ENCODE peak calls at places on chromosomes 7 and 10, in five cellular contexts. One of them, this sample, is unnamed.

GRCh38 chr7:12990440-12990839 is 303.0 kb downstream of the ARL4A start:
- DNase-seq in GM23338: no peak
- DNase-seq in colonic mucosa: no peak
- DNase-seq in uterus: no peak
- DNase-seq in A673: no peak
- DNase-seq in this sample: no peak

GRCh38 chr7:27661776-27662489 is 750 bp downstream of the HIBADH start:
- DNase-seq in GM23338: peak
- DNase-seq in colonic mucosa: no peak
- DNase-seq in uterus: peak
- DNase-seq in A673: peak
- DNase-seq in this sample: no peak

GRCh38 chr7:92806496-92806895 is 29.9 kb downstream of the CDK6 start:
- DNase-seq in GM23338: no peak
- DNase-seq in colonic mucosa: no peak
- DNase-seq in uterus: no peak
- DNase-seq in A673: no peak
- DNase-seq in this sample: no peak

GRCh38 chr10:128113026-128113425 is 13.2 kb downstream of the MKI67 start:
- DNase-seq in GM23338: no peak
- DNase-seq in colonic mucosa: no peak
- DNase-seq in uterus: no peak
- DNase-seq in A673: no peak
- DNase-seq in this sample: no peak

GRCh38 chr10:94630017-94630688 is 53.4 kb upstream of the CYP2C18 start:
- DNase-seq in GM23338: peak
- DNase-seq in colonic mucosa: no peak
- DNase-seq in uterus: no peak
- DNase-seq in A673: peak
- DNase-seq in this sample: no peak

GRCh38 chr10:52056296-52056695 is 257.8 kb upstream of the DKK1 start:
- DNase-seq in GM23338: no peak
- DNase-seq in colonic mucosa: no peak
- DNase-seq in uterus: no peak
- DNase-seq in A673: peak
- DNase-seq in this sample: no peak

GRCh38 chr10:69716711-69717560 is 84.8 kb upstream of the COL13A1 start:
- DNase-seq in GM23338: peak
- DNase-seq in colonic mucosa: peak
- DNase-seq in uterus: no peak
- DNase-seq in A673: peak
- DNase-seq in this sample: no peak

GRCh38 chr10:86960003-86960862 is 1.8 kb downstream of the SNCG start:
- DNase-seq in GM23338: peak
- DNase-seq in colonic mucosa: peak
- DNase-seq in uterus: peak
- DNase-seq in A673: peak
- DNase-seq in this sample: peak

GRCh38 chr7:92281031-92281430 is 35.3 kb downstream of the ANKIB1 start:
- DNase-seq in GM23338: no peak
- DNase-seq in colonic mucosa: no peak
- DNase-seq in uterus: no peak
- DNase-seq in A673: no peak
- DNase-seq in this sample: no peak

GRCh38 chr10:45555789-45556188 is 116.8 kb downstream of the ZFAND4 start:
- DNase-seq in GM23338: no peak
- DNase-seq in colonic mucosa: no peak
- DNase-seq in uterus: no peak
- DNase-seq in A673: no peak
- DNase-seq in this sample: no peak

GRCh38 chr7:87447251-87447650 is 28.2 kb downstream of the ABCB4 start:
- DNase-seq in GM23338: no peak
- DNase-seq in colonic mucosa: no peak
- DNase-seq in uterus: no peak
- DNase-seq in A673: no peak
- DNase-seq in this sample: no peak

GRCh38 chr7:84757756-84758155 is 429.1 kb downstream of the SEMA3D start:
- DNase-seq in GM23338: no peak
- DNase-seq in colonic mucosa: no peak
- DNase-seq in uterus: no peak
- DNase-seq in A673: no peak
- DNase-seq in this sample: no peak

GRCh38 chr7:100157334-100158228 is 942 bp downstream of the TRAPPC14 start:
- DNase-seq in GM23338: peak
- DNase-seq in colonic mucosa: no peak
- DNase-seq in uterus: peak
- DNase-seq in A673: no peak
- DNase-seq in this sample: no peak

GRCh38 chr7:154928136-154929005 is 74.6 kb downstream of the PAXIP1 start:
- DNase-seq in GM23338: peak
- DNase-seq in colonic mucosa: peak
- DNase-seq in uterus: peak
- DNase-seq in A673: peak
- DNase-seq in this sample: no peak

GRCh38 chr7:73809454-73810090 is 21.2 kb upstream of the CLDN4 start:
- DNase-seq in GM23338: no peak
- DNase-seq in colonic mucosa: peak
- DNase-seq in uterus: no peak
- DNase-seq in A673: no peak
- DNase-seq in this sample: no peak

GRCh38 chr10:130809181-130809580 is 502.3 kb downstream of the TCERG1L start:
- DNase-seq in GM23338: no peak
- DNase-seq in colonic mucosa: no peak
- DNase-seq in uterus: no peak
- DNase-seq in A673: no peak
- DNase-seq in this sample: no peak

GRCh38 chr7:2510909-2511768 is 8.4 kb upstream of the LFNG start:
- DNase-seq in GM23338: no peak
- DNase-seq in colonic mucosa: peak
- DNase-seq in uterus: no peak
- DNase-seq in A673: no peak
- DNase-seq in this sample: peak

GRCh38 chr7:123643495-123644428 is 11.9 kb upstream of the LMOD2 start:
- DNase-seq in GM23338: peak
- DNase-seq in colonic mucosa: no peak
- DNase-seq in uterus: no peak
- DNase-seq in A673: peak
- DNase-seq in this sample: no peak

GRCh38 chr10:124205432-124205831 is 112.0 kb upstream of the CHST15 start:
- DNase-seq in GM23338: no peak
- DNase-seq in colonic mucosa: no peak
- DNase-seq in uterus: no peak
- DNase-seq in A673: no peak
- DNase-seq in this sample: no peak

GRCh38 chr7:107939472-107940145 is 48.6 kb downstream of the DLD start:
- DNase-seq in GM23338: no peak
- DNase-seq in colonic mucosa: no peak
- DNase-seq in uterus: peak
- DNase-seq in A673: peak
- DNase-seq in this sample: no peak

GRCh38 chr7:99493823-99494222 is 6.3 kb downstream of the ZNF394 start:
- DNase-seq in GM23338: no peak
- DNase-seq in colonic mucosa: no peak
- DNase-seq in uterus: no peak
- DNase-seq in A673: no peak
- DNase-seq in this sample: no peak

GRCh38 chr7:124713086-124713485 is 52.5 kb downstream of the GPR37 start:
- DNase-seq in GM23338: peak
- DNase-seq in colonic mucosa: no peak
- DNase-seq in uterus: no peak
- DNase-seq in A673: peak
- DNase-seq in this sample: no peak

GRCh38 chr7:124716894-124717293 is 48.7 kb downstream of the GPR37 start:
- DNase-seq in GM23338: no peak
- DNase-seq in colonic mucosa: no peak
- DNase-seq in uterus: no peak
- DNase-seq in A673: no peak
- DNase-seq in this sample: no peak

DNA sequence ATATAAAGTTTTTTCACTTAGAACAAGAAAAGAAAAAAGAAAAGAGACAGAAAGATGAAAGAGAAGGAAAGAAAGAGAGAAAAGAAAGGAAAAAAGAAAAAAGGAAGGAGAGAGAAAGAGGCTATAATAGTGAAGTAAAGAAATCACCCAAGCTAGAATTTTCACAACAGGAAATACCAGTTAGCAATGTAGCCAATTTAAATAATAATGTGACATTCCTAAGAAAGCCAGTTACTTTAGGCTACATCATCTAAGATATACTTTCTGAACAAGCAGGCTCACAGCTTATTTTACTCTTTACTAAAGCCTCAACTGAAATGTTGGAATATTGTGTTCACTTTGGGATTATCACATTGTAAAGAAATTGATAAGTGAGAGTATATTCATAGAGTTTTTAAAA is 53.6 kb downstream of the GPR37 start:
- DNase-seq in GM23338: peak
- DNase-seq in colonic mucosa: no peak
- DNase-seq in uterus: no peak
- DNase-seq in A673: peak
- DNase-seq in this sample: no peak
- TF ChIP-seq CTCF in GM23338: no peak
- TF ChIP-seq CTCF in colonic mucosa: no peak
- TF ChIP-seq CTCF in uterus: no peak
- TF ChIP-seq CTCF in A673: no peak
- TF ChIP-seq CTCF in this sample: no peak

GRCh38 chr10:93121311-93121710 is 47.6 kb downstream of the CYP26A1 start:
- DNase-seq in GM23338: no peak
- DNase-seq in colonic mucosa: no peak
- DNase-seq in uterus: no peak
- DNase-seq in A673: no peak
- DNase-seq in this sample: no peak

GRCh38 chr10:93110472-93111146 is 36.9 kb downstream of the CYP26A1 start:
- DNase-seq in GM23338: no peak
- DNase-seq in colonic mucosa: no peak
- DNase-seq in uterus: no peak
- DNase-seq in A673: no peak
- DNase-seq in this sample: no peak

GRCh38 chr10:93113042-93113441 is 39.3 kb downstream of the CYP26A1 start:
- DNase-seq in GM23338: no peak
- DNase-seq in colonic mucosa: no peak
- DNase-seq in uterus: no peak
- DNase-seq in A673: no peak
- DNase-seq in this sample: no peak

GRCh38 chr10:93115661-93116383 is 42.1 kb downstream of the CYP26A1 start:
- DNase-seq in GM23338: peak
- DNase-seq in colonic mucosa: peak
- DNase-seq in uterus: peak
- DNase-seq in A673: peak
- DNase-seq in this sample: no peak
- TF ChIP-seq CTCF in GM23338: peak
- TF ChIP-seq CTCF in colonic mucosa: peak
- TF ChIP-seq CTCF in uterus: no peak
- TF ChIP-seq CTCF in A673: peak
- TF ChIP-seq CTCF in this sample: peak

GRCh38 chr10:35375091-35375765 is 38.9 kb downstream of the CCNY start:
- DNase-seq in GM23338: no peak
- DNase-seq in colonic mucosa: no peak
- DNase-seq in uterus: no peak
- DNase-seq in A673: no peak
- DNase-seq in this sample: no peak

GRCh38 chr10:35382096-35382495 is 45.8 kb downstream of the CCNY start:
- DNase-seq in GM23338: no peak
- DNase-seq in colonic mucosa: no peak
- DNase-seq in uterus: no peak
- DNase-seq in A673: no peak
- DNase-seq in this sample: no peak

GRCh38 chr10:35377050-35377723 is 40.9 kb downstream of the CCNY start:
- DNase-seq in GM23338: no peak
- DNase-seq in colonic mucosa: no peak
- DNase-seq in uterus: no peak
- DNase-seq in A673: no peak
- DNase-seq in this sample: no peak

GRCh38 chr10:35378547-35379210 is 42.4 kb downstream of the CCNY start:
- DNase-seq in GM23338: no peak
- DNase-seq in colonic mucosa: no peak
- DNase-seq in uterus: no peak
- DNase-seq in A673: no peak
- DNase-seq in this sample: no peak

DNA sequence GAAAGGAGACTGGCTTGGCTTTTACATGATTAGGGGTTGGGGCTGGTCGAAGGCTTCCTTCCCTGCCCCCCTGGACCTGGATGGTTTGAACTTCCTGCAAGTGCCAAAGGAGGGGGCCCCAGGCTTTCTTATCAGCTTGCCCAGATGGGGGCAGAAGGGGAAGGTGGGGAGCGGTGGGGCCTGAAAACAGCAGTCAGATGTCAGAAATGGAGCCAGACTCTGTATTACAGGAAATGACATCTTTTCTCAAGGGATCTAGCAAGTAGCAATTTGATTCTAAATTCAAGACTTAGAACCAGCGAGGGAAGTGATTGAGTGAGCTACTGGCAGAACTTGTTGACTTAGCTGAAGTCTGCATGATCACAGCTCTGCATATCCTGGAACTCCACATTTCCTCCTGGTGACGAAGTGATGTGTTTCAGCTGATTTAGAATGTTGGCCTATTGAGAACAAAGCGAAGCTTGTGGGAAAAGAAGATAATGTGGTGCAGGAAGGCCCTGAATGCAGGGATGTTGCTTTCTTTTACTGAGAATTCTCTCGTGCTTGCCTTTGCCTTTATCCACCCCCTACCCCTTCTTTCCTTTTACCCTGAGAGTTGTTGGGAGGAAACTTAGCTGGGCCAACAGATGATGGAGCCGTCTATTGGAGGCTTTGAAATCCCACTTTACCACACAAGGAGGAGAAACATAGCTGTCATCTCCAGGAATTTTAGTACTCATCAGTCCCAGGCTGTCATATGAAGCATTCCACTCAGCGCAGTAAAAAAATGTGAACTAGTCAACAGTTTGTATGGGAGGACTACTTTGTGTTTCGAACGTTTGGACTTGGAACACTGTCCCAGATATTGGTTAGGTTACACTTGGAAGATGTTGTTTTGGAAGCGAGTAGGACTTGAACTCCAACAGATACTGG is 43.2 kb downstream of the CCNY start:
- DNase-seq in GM23338: peak
- DNase-seq in colonic mucosa: no peak
- DNase-seq in uterus: peak
- DNase-seq in A673: peak
- DNase-seq in this sample: no peak
- TF ChIP-seq CTCF in GM23338: peak
- TF ChIP-seq CTCF in colonic mucosa: no peak
- TF ChIP-seq CTCF in uterus: no peak
- TF ChIP-seq CTCF in A673: peak
- TF ChIP-seq CTCF in this sample: no peak

GRCh38 chr10:49419005-49419404 is 23.1 kb upstream of the DRGX start:
- DNase-seq in GM23338: peak
- DNase-seq in colonic mucosa: no peak
- DNase-seq in uterus: no peak
- DNase-seq in A673: no peak
- DNase-seq in this sample: no peak

GRCh38 chr10:49417311-49418052 is 21.6 kb upstream of the DRGX start:
- DNase-seq in GM23338: peak
- DNase-seq in colonic mucosa: no peak
- DNase-seq in uterus: no peak
- DNase-seq in A673: no peak
- DNase-seq in this sample: no peak

GRCh38 chr10:49418053-49418326 is 22.1 kb upstream of the DRGX start:
- DNase-seq in GM23338: no peak
- DNase-seq in colonic mucosa: no peak
- DNase-seq in uterus: no peak
- DNase-seq in A673: no peak
- DNase-seq in this sample: no peak

GRCh38 chr10:49415846-49416245 is 20.0 kb upstream of the DRGX start:
- DNase-seq in GM23338: no peak
- DNase-seq in colonic mucosa: no peak
- DNase-seq in uterus: no peak
- DNase-seq in A673: no peak
- DNase-seq in this sample: no peak

GRCh38 chr10:49418328-49418727 is 22.4 kb upstream of the DRGX start:
- DNase-seq in GM23338: peak
- DNase-seq in colonic mucosa: no peak
- DNase-seq in uterus: no peak
- DNase-seq in A673: no peak
- DNase-seq in this sample: no peak
- TF ChIP-seq CTCF in GM23338: peak
- TF ChIP-seq CTCF in colonic mucosa: no peak
- TF ChIP-seq CTCF in uterus: no peak
- TF ChIP-seq CTCF in A673: no peak
- TF ChIP-seq CTCF in this sample: no peak

This sample was measured in D721Med.